ENCODE peak calls at places on chromosomes 7 and 10, in five cellular contexts. X is GM23248, U is A549, R is hepatocyte, J is IMR-90. C is an unnamed sample.

GRCh38 chr10:124568858-124569622 is 107.4 kb downstream of the LHPP start:
- DNase-seq in X (no peak), U (no peak), R (no peak), J (no peak), C (no peak)

GRCh38 chr10:34010891-34011290 is 676.4 kb upstream of the NRP1 start:
- DNase-seq in X (peak), U (no peak), R (no peak), J (peak), C (peak)

GRCh38 chr10:99382181-99382580 is 48.2 kb downstream of the GOT1 start:
- DNase-seq in X (peak), U (no peak), R (no peak), J (no peak), C (no peak)

GRCh38 chr7:37353949-37354660 is 94.6 kb downstream of the ELMO1 start:
- DNase-seq in X (no peak), U (no peak), R (no peak), J (no peak), C (no peak)

GRCh38 chr10:44858988-44859387 is 52.1 kb upstream of the TMEM72 start:
- DNase-seq in X (peak), U (no peak), R (no peak), J (peak), C (no peak)

GRCh38 chr7:158596745-158597144 is 9.1 kb upstream of the PTPRN2 start:
- DNase-seq in X (no peak), U (no peak), R (no peak), J (no peak), C (no peak)

GRCh38 chr10:94279835-94280709 is 82.7 kb downstream of the NOC3L start:
- DNase-seq in X (peak), U (peak), R (peak), J (peak), C (no peak)

GRCh38 chr7:131034166-131034881 is 293.4 kb upstream of the MKLN1 start:
- DNase-seq in X (peak), U (no peak), R (no peak), J (no peak), C (no peak)

GRCh38 chr10:131946321-131946751 is 35.4 kb downstream of the BNIP3 start:
- DNase-seq in X (peak), U (peak), R (no peak), J (peak), C (peak)

GRCh38 chr10:96288151-96288621 is 16.0 kb upstream of the DNTT start:
- DNase-seq in X (no peak), U (no peak), R (no peak), J (no peak), C (no peak)

GRCh38 chr7:100080895-100081534 is 508 bp downstream of the ZNF3 start:
- DNase-seq in X (peak), U (no peak), R (peak), J (peak), C (no peak)

GRCh38 chr7:3042861-3043489 is 692 bp downstream of the CARD11 start:
- DNase-seq in X (no peak), U (no peak), R (peak), J (no peak), C (no peak)

GRCh38 chr7:41578700-41579099 is 124.2 kb downstream of the INHBA start:
- DNase-seq in X (no peak), U (no peak), R (no peak), J (no peak), C (peak)

GRCh38 chr7:25886387-25887240 is 265.4 kb upstream of the NFE2L3 start:
- DNase-seq in X (no peak), U (no peak), R (no peak), J (no peak), C (no peak)

GRCh38 chr10:26372513-26373354 is 65.4 kb upstream of the APBB1IP start:
- DNase-seq in X (no peak), U (no peak), R (no peak), J (no peak), C (no peak)

GRCh38 chr7:68244411-68244810 is 1247.8 kb downstream of the TYW1 start:
- DNase-seq in X (no peak), U (no peak), R (no peak), J (no peak), C (no peak)

GRCh38 chr10:115029452-115030375 is 63.5 kb upstream of the ATRNL1 start:
- DNase-seq in X (no peak), U (no peak), R (no peak), J (no peak), C (no peak)

GRCh38 chr10:122075171-122075570 is 86.2 kb downstream of the TACC2 start:
- DNase-seq in X (no peak), U (no peak), R (no peak), J (no peak), C (no peak)

GRCh38 chr10:127999291-127999690 is 92.4 kb downstream of the PTPRE start:
- DNase-seq in X (no peak), U (no peak), R (no peak), J (no peak), C (peak)

GRCh38 chr10:90047243-90047729 is 345.9 kb downstream of the KIF20B start:
- DNase-seq in X (no peak), U (no peak), R (no peak), J (no peak), C (no peak)

GRCh38 chr7:97064972-97065587 is 40.4 kb upstream of the DLX5 start:
- DNase-seq in X (peak), U (peak), R (peak), J (peak), C (peak)

GRCh38 chr10:88236121-88236743 is 346.9 kb downstream of the RNLS start:
- DNase-seq in X (no peak), U (no peak), R (no peak), J (no peak), C (no peak)

GRCh38 chr10:24465899-24466615 is 257.1 kb downstream of the KIAA1217 start:
- DNase-seq in X (peak), U (peak), R (peak), J (peak), C (peak)

GRCh38 chr7:151321341-151321740 is 20.3 kb upstream of the NUB1 start:
- DNase-seq in X (no peak), U (no peak), R (no peak), J (no peak), C (no peak)

GRCh38 chr7:44045226-44046014 is 918 bp downstream of the DBNL start:
- DNase-seq in X (peak), U (no peak), R (no peak), J (no peak), C (no peak)

GRCh38 chr7:2645274-2645868 is 13.6 kb downstream of the TTYH3 start:
- DNase-seq in X (no peak), U (no peak), R (no peak), J (no peak), C (no peak)

GRCh38 chr10:106473129-106473528 is 691.4 kb downstream of the SORCS1 start:
- DNase-seq in X (no peak), U (no peak), R (no peak), J (no peak), C (no peak)

GRCh38 chr7:112739436-112740180 is 50.6 kb downstream of the TMEM168 start:
- DNase-seq in X (no peak), U (no peak), R (no peak), J (no peak), C (no peak)

GRCh38 chr10:29858352-29859267 is 200.8 kb downstream of the JCAD start:
- DNase-seq in X (peak), U (peak), R (peak), J (peak), C (peak)

GRCh38 chr10:69901022-69901421 is 99.3 kb downstream of the COL13A1 start:
- DNase-seq in X (no peak), U (no peak), R (no peak), J (no peak), C (no peak)

GRCh38 chr7:80770675-80771081 is 132.2 kb downstream of the CD36 start:
- DNase-seq in X (no peak), U (no peak), R (no peak), J (no peak), C (peak)

GRCh38 chr10:15331456-15331855 is 39.6 kb downstream of the FAM171A1 start:
- DNase-seq in X (no peak), U (no peak), R (no peak), J (no peak), C (no peak)

GRCh38 chr10:130470286-130470685 is 334.1 kb downstream of the GLRX3 start:
- DNase-seq in X (no peak), U (no peak), R (no peak), J (no peak), C (no peak)

GRCh38 chr7:12884856-12885440 is 197.5 kb downstream of the ARL4A start:
- DNase-seq in X (peak), U (no peak), R (no peak), J (peak), C (peak)

GRCh38 chr10:122531935-122532334 is 28.6 kb upstream of the DMBT1 start:
- DNase-seq in X (no peak), U (no peak), R (no peak), J (no peak), C (no peak)

GRCh38 chr7:129607471-129608120 is 3.9 kb upstream of the NRF1 start:
- DNase-seq in X (peak), U (peak), R (peak), J (no peak), C (no peak)

GRCh38 chr7:137508437-137509175 is 165.1 kb upstream of the PTN start:
- DNase-seq in X (peak), U (no peak), R (peak), J (peak), C (peak)

GRCh38 chr7:2029936-2030335 is 202.8 kb downstream of the MAD1L1 start:
- DNase-seq in X (no peak), U (no peak), R (no peak), J (no peak), C (no peak)

DNA sequence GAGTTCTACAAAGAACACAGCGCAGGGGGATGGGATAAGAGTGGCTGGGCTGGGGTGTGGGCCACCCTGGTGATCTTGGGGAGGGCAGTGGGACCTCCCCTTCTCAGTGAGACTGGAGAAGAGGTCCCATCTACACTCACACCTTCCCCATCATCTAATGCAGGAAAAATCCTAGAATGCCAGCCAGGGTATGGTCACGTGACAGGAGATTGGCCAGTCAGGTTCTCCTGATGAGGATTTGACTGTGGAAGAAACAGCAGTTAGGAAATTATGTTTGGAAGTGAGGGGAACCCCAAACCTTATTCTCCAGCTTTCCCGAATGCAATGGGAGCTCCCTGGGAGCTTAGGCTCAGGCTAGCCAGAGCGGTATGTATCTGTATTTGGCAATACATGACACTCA is 158.8 kb upstream of the GRB10 start:
- DNase-seq in X (no peak), U (no peak), R (no peak), J (no peak), C (no peak)
- H3K4me2 ChIP-seq in X (no peak), U (no peak), R (no peak), J (no peak), C (no peak)

GRCh38 chr7:50962962-50963374 is 180.3 kb upstream of the GRB10 start:
- DNase-seq in X (peak), U (peak), R (peak), J (no peak), C (peak)

GRCh38 chr7:50959560-50959959 is 176.9 kb upstream of the GRB10 start:
- DNase-seq in X (no peak), U (no peak), R (no peak), J (no peak), C (no peak)

GRCh38 chr7:50962281-50962883 is 179.7 kb upstream of the GRB10 start:
- DNase-seq in X (no peak), U (peak), R (no peak), J (no peak), C (no peak)

GRCh38 chr7:50959991-50960390 is 177.3 kb upstream of the GRB10 start:
- DNase-seq in X (no peak), U (no peak), R (no peak), J (no peak), C (no peak)

GRCh38 chr7:50960621-50961310 is 178.1 kb upstream of the GRB10 start:
- DNase-seq in X (no peak), U (no peak), R (no peak), J (no peak), C (no peak)
- H3K4me2 ChIP-seq in X (no peak), U (no peak), R (no peak), J (no peak), C (no peak)

GRCh38 chr10:35451103-35452016 is 115.1 kb downstream of the CCNY start:
- DNase-seq in X (peak), U (no peak), R (no peak), J (peak), C (no peak)
- H3K4me2 ChIP-seq in X (no peak), U (peak), R (no peak), J (peak), C (no peak)

GRCh38 chr10:30986027-30986672 is 45.5 kb downstream of the ZNF438 start:
- DNase-seq in X (peak), U (no peak), R (no peak), J (peak), C (peak)
- H3K4me2 ChIP-seq in X (peak), U (no peak), R (no peak), J (peak), C (peak)

GRCh38 chr10:79438021-79438698 is 7.3 kb downstream of the ZCCHC24 start:
- DNase-seq in X (peak), U (no peak), R (no peak), J (no peak), C (no peak)
- H3K4me2 ChIP-seq in X (peak), U (no peak), R (no peak), J (no peak), C (no peak)

DNA sequence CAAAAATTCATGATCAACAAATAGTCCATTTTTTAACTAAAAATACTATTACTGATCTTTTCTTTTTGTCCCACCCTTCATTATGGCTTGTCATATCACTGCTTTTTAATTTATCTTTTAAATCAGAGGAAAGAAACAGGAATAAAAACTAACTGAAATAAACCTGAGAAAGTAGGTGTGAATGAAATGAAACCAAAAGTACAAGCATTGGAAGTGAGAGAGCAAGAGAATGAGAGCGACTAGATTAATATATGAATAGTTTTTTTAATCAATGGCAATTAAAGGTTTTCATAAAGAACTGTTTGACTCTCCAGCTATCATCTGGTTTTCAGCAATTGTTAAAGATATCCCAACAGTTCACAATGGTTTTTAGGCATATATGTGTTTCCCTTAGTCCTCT is 137.8 kb downstream of the SPAG6 start:
- DNase-seq in X (no peak), U (no peak), R (no peak), J (no peak), C (no peak)
- H3K4me2 ChIP-seq in X (no peak), U (no peak), R (no peak), J (no peak), C (no peak)

DNA sequence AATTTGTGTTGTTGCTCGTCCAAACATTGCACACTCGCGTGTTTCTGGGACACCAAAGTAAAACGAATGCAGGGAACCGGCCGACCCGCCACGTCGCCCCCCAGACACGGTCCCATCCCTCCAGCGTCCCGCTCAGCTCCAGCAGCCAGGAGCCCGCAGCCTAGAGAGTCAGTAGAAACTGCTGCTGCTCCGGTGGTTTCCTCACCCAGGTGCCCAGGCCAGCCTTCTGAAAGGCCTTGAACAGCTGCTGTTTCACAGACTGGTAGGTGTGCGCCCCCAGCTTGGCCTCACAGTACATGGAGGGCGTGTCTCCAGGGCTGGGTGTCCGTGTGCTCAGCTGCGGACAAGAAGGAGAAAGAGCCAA is 126.8 kb downstream of the WDR37 start:
- DNase-seq in X (no peak), U (no peak), R (peak), J (no peak), C (no peak)
- H3K4me2 ChIP-seq in X (no peak), U (no peak), R (no peak), J (no peak), C (no peak)

GRCh38 chr7:24840543-24840942 is 83.3 kb upstream of the GSDME start:
- DNase-seq in X (no peak), U (no peak), R (no peak), J (peak), C (no peak)

GRCh38 chr7:24843821-24844449 is 86.7 kb upstream of the GSDME start:
- DNase-seq in X (no peak), U (no peak), R (no peak), J (no peak), C (no peak)

GRCh38 chr7:24842449-24843241 is 85.4 kb upstream of the GSDME start:
- DNase-seq in X (peak), U (no peak), R (no peak), J (no peak), C (no peak)

GRCh38 chr7:24847754-24848153 is 90.5 kb upstream of the GSDME start:
- DNase-seq in X (no peak), U (no peak), R (no peak), J (no peak), C (no peak)

DNA sequence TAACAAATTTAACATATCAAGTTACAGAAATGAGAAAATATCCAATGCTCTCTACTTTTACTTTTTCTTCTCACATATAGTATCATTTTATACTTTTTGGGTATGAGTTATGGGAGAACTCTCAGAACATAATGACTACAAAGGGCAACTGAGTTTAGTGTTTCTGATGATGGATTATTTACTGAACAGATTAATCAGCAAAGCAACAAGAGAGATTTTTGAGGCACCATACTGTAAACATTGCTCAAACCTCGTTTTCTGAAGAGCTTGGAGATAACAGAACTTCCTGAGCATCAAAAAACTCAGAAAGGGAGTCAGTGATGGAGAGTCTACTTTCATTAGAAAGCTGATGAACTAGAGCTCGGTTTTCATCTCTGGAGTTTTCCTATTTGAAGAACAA is 84.8 kb upstream of the GSDME start:
- DNase-seq in X (no peak), U (no peak), R (no peak), J (no peak), C (no peak)
- H3K4me2 ChIP-seq in X (no peak), U (no peak), R (no peak), J (no peak), C (no peak)

GRCh38 chr10:73876566-73876965 is 2.2 kb upstream of the CAMK2G start:
- DNase-seq in X (no peak), U (no peak), R (no peak), J (no peak), C (no peak)
- H3K4me2 ChIP-seq in X (no peak), U (no peak), R (no peak), J (no peak), C (no peak)

C was measured in astrocyte.